ENCODE peak calls at places on chromosomes 1 and 21, in seven cellular contexts. C is astrocyte of the cerebellum, L is AG04449, Y is IMR-90, Q is SW480, X is epithelial cell of esophagus, G is HAP-1. F is an unnamed sample.

GRCh38 chr1:152001631-152002584 is 8.2 kb upstream of the S100A10 start:
- DNase-seq in C (peak), L (peak), Y (peak), Q (peak), X (peak), G (peak), F (peak)

GRCh38 chr1:23601968-23602876 is 42.9 kb upstream of the ID3 start:
- DNase-seq in C (no peak), L (no peak), Y (no peak), Q (no peak), X (no peak), G (no peak), F (no peak)

GRCh38 chr1:82451191-82451590 is 650.5 kb downstream of the ADGRL2 start:
- DNase-seq in C (no peak), L (no peak), Y (no peak), Q (no peak), X (no peak), G (no peak), F (no peak)

GRCh38 chr1:43921022-43921421 is 12.6 kb upstream of the ARTN start:
- DNase-seq in C (no peak), L (no peak), Y (no peak), Q (no peak), X (no peak), G (no peak), F (no peak)

GRCh38 chr1:156193488-156194299 is at the start of gene SLC25A44:
- DNase-seq in C (peak), L (peak), Y (peak), Q (peak), X (peak), G (peak), F (peak)

GRCh38 chr21:46545363-46545762 is 59.5 kb downstream of the S100B start:
- DNase-seq in C (no peak), L (no peak), Y (peak), Q (no peak), X (peak), G (no peak), F (no peak)

GRCh38 chr1:229309684-229310083 is 33.2 kb downstream of the CCSAP start:
- DNase-seq in C (no peak), L (no peak), Y (no peak), Q (no peak), X (no peak), G (no peak), F (no peak)

GRCh38 chr1:11749203-11749689 is 12.7 kb upstream of the C1orf167 start:
- DNase-seq in C (no peak), L (no peak), Y (no peak), Q (peak), X (peak), G (peak), F (peak)

GRCh38 chr1:205171369-205171768 is 40.1 kb downstream of the DSTYK start:
- DNase-seq in C (no peak), L (no peak), Y (no peak), Q (no peak), X (no peak), G (no peak), F (no peak)

GRCh38 chr1:71343686-71344416 is 263.0 kb upstream of the ZRANB2 start:
- DNase-seq in C (no peak), L (no peak), Y (no peak), Q (no peak), X (peak), G (no peak), F (no peak)

GRCh38 chr1:31377361-31377863 is 4.5 kb upstream of the FABP3 start:
- DNase-seq in C (no peak), L (no peak), Y (no peak), Q (no peak), X (no peak), G (no peak), F (no peak)

GRCh38 chr1:212021563-212021962 is 13.8 kb downstream of the INTS7 start:
- DNase-seq in C (no peak), L (no peak), Y (no peak), Q (no peak), X (no peak), G (no peak), F (no peak)

GRCh38 chr1:21919520-21919919 is 17.6 kb downstream of the HSPG2 start:
- DNase-seq in C (no peak), L (no peak), Y (peak), Q (no peak), X (peak), G (no peak), F (no peak)

GRCh38 chr1:76292418-76293184 is 218.1 kb downstream of the ST6GALNAC3 start:
- DNase-seq in C (no peak), L (no peak), Y (no peak), Q (no peak), X (no peak), G (no peak), F (peak)

GRCh38 chr1:182120411-182121258 is 59.1 kb upstream of the ZNF648 start:
- DNase-seq in C (peak), L (no peak), Y (no peak), Q (peak), X (peak), G (no peak), F (peak)

GRCh38 chr1:167474191-167474641 is 44.1 kb downstream of the CD247 start:
- DNase-seq in C (no peak), L (no peak), Y (no peak), Q (no peak), X (no peak), G (peak), F (peak)

GRCh38 chr1:184691719-184692324 is 62.8 kb downstream of the EDEM3 start:
- DNase-seq in C (peak), L (no peak), Y (peak), Q (peak), X (peak), G (peak), F (peak)

GRCh38 chr21:44074315-44074958 is 32.8 kb upstream of the PWP2 start:
- DNase-seq in C (no peak), L (no peak), Y (no peak), Q (no peak), X (no peak), G (no peak), F (no peak)

GRCh38 chr1:16986596-16987361 is 6.4 kb upstream of the MFAP2 start:
- DNase-seq in C (no peak), L (no peak), Y (no peak), Q (no peak), X (no peak), G (no peak), F (peak)

GRCh38 chr21:33578959-33579542 is 9.4 kb downstream of the DONSON start:
- DNase-seq in C (no peak), L (no peak), Y (peak), Q (no peak), X (peak), G (no peak), F (no peak)

GRCh38 chr1:61960999-61961398 is 218.7 kb downstream of the PATJ start:
- DNase-seq in C (no peak), L (no peak), Y (no peak), Q (peak), X (no peak), G (no peak), F (no peak)